ENCODE peak calls at places on chromosome 9, in eight cellular contexts. One of them, this sample, is unnamed.

GRCh38 chr9:16396389-16396788 is 474.1 kb downstream of the BNC2 start:
- DNase-seq in stomach: no peak
- DNase-seq in adrenal gland: no peak
- DNase-seq in right lobe of liver: no peak
- DNase-seq in prostate gland: no peak
- DNase-seq in transverse colon: no peak
- DNase-seq in PC-9: no peak
- DNase-seq in colonic mucosa: no peak
- DNase-seq in this sample: no peak

GRCh38 chr9:34592895-34593601 is 3.5 kb upstream of the CNTFR start:
- DNase-seq in right lobe of liver: peak; percentile 86
- DNase-seq in transverse colon: peak; percentile 56
- DNase-seq in colonic mucosa: peak; percentile 45
- DNase-seq in adrenal gland: no peak
- DNase-seq in prostate gland: peak; percentile 88
- DNase-seq in PC-9: no peak
- DNase-seq in stomach: peak; percentile 44
- DNase-seq in this sample: peak; percentile 44

GRCh38 chr9:114349713-114350480 is 20.2 kb downstream of the ORM2 start:
- DNase-seq in stomach: no peak
- DNase-seq in right lobe of liver: no peak
- DNase-seq in colonic mucosa: no peak
- DNase-seq in transverse colon: no peak
- DNase-seq in adrenal gland: no peak
- DNase-seq in PC-9: no peak
- DNase-seq in prostate gland: no peak
- DNase-seq in this sample: no peak

GRCh38 chr9:116323012-116323411 is 169.4 kb downstream of the PAPPA start:
- DNase-seq in adrenal gland: no peak
- DNase-seq in prostate gland: no peak
- DNase-seq in PC-9: no peak
- DNase-seq in right lobe of liver: no peak
- DNase-seq in transverse colon: no peak
- DNase-seq in colonic mucosa: no peak
- DNase-seq in stomach: no peak
- DNase-seq in this sample: no peak

GRCh38 chr9:95494022-95494415 is 22.8 kb downstream of the PTCH1 start:
- DNase-seq in prostate gland: no peak
- DNase-seq in transverse colon: peak; percentile 43
- DNase-seq in adrenal gland: no peak
- DNase-seq in PC-9: no peak
- DNase-seq in colonic mucosa: no peak
- DNase-seq in stomach: no peak
- DNase-seq in right lobe of liver: no peak
- DNase-seq in this sample: no peak

GRCh38 chr9:129889461-129889935 is 54.2 kb downstream of the USP20 start:
- DNase-seq in colonic mucosa: no peak
- DNase-seq in adrenal gland: no peak
- DNase-seq in stomach: no peak
- DNase-seq in transverse colon: no peak
- DNase-seq in PC-9: no peak
- DNase-seq in right lobe of liver: no peak
- DNase-seq in prostate gland: no peak
- DNase-seq in this sample: no peak

GRCh38 chr9:123028136-123028535 is 5.3 kb upstream of the GPR21 start:
- DNase-seq in PC-9: no peak
- DNase-seq in adrenal gland: no peak
- DNase-seq in stomach: no peak
- DNase-seq in prostate gland: no peak
- DNase-seq in colonic mucosa: no peak
- DNase-seq in transverse colon: no peak
- DNase-seq in right lobe of liver: no peak
- DNase-seq in this sample: no peak

GRCh38 chr9:81035171-81035570 is 654.2 kb downstream of the TLE1 start:
- DNase-seq in right lobe of liver: no peak
- DNase-seq in adrenal gland: no peak
- DNase-seq in colonic mucosa: no peak
- DNase-seq in PC-9: no peak
- DNase-seq in transverse colon: no peak
- DNase-seq in prostate gland: no peak
- DNase-seq in stomach: no peak
- DNase-seq in this sample: no peak

GRCh38 chr9:116278326-116278725 is 124.7 kb downstream of the PAPPA start:
- DNase-seq in PC-9: no peak
- DNase-seq in right lobe of liver: no peak
- DNase-seq in prostate gland: no peak
- DNase-seq in stomach: no peak
- DNase-seq in adrenal gland: no peak
- DNase-seq in transverse colon: no peak
- DNase-seq in colonic mucosa: no peak
- DNase-seq in this sample: no peak

GRCh38 chr9:114112778-114113585 is 13.9 kb upstream of the KIF12 start:
- DNase-seq in right lobe of liver: no peak
- DNase-seq in colonic mucosa: peak; percentile 64
- DNase-seq in transverse colon: peak; percentile 71
- DNase-seq in prostate gland: peak; percentile 89
- DNase-seq in stomach: peak; percentile 73
- DNase-seq in PC-9: no peak
- DNase-seq in adrenal gland: peak; percentile 65
- DNase-seq in this sample: peak; percentile 68

GRCh38 chr9:136539427-136540412 is 6.1 kb downstream of the NOTCH1 start:
- DNase-seq in adrenal gland: peak; percentile 74
- DNase-seq in prostate gland: peak; percentile 64
- DNase-seq in stomach: peak; percentile 83
- DNase-seq in transverse colon: peak; percentile 97
- DNase-seq in right lobe of liver: peak; percentile 93
- DNase-seq in PC-9: peak; percentile 88
- DNase-seq in colonic mucosa: peak; percentile 99
- DNase-seq in this sample: peak; percentile 78

GRCh38 chr9:76895186-76895585 is 10.7 kb downstream of the PRUNE2 start:
- DNase-seq in colonic mucosa: no peak
- DNase-seq in right lobe of liver: no peak
- DNase-seq in adrenal gland: no peak
- DNase-seq in PC-9: no peak
- DNase-seq in prostate gland: no peak
- DNase-seq in transverse colon: no peak
- DNase-seq in stomach: no peak
- DNase-seq in this sample: peak; percentile 21

GRCh38 chr9:71692337-71692736 is 76.0 kb downstream of the CEMIP2 start:
- DNase-seq in stomach: no peak
- DNase-seq in right lobe of liver: no peak
- DNase-seq in adrenal gland: no peak
- DNase-seq in transverse colon: no peak
- DNase-seq in PC-9: peak; percentile 61
- DNase-seq in colonic mucosa: no peak
- DNase-seq in prostate gland: no peak
- DNase-seq in this sample: no peak

GRCh38 chr9:75104607-75105006 is 16.3 kb downstream of the OSTF1 start:
- DNase-seq in adrenal gland: no peak
- DNase-seq in PC-9: no peak
- DNase-seq in stomach: no peak
- DNase-seq in prostate gland: no peak
- DNase-seq in transverse colon: no peak
- DNase-seq in colonic mucosa: no peak
- DNase-seq in right lobe of liver: no peak
- DNase-seq in this sample: no peak

GRCh38 chr9:85631809-85632208 is 109.9 kb downstream of the AGTPBP1 start:
- DNase-seq in right lobe of liver: no peak
- DNase-seq in stomach: no peak
- DNase-seq in colonic mucosa: no peak
- DNase-seq in PC-9: no peak
- DNase-seq in transverse colon: no peak
- DNase-seq in adrenal gland: no peak
- DNase-seq in prostate gland: no peak
- DNase-seq in this sample: no peak

GRCh38 chr9:71626395-71626794 is 141.9 kb downstream of the CEMIP2 start:
- DNase-seq in adrenal gland: no peak
- DNase-seq in transverse colon: no peak
- DNase-seq in colonic mucosa: no peak
- DNase-seq in stomach: no peak
- DNase-seq in PC-9: peak; percentile 60
- DNase-seq in prostate gland: no peak
- DNase-seq in right lobe of liver: no peak
- DNase-seq in this sample: no peak

GRCh38 chr9:105503873-105504272 is 54.1 kb upstream of the FKTN start:
- DNase-seq in adrenal gland: no peak
- DNase-seq in transverse colon: no peak
- DNase-seq in stomach: no peak
- DNase-seq in colonic mucosa: no peak
- DNase-seq in right lobe of liver: no peak
- DNase-seq in PC-9: peak; percentile 35
- DNase-seq in prostate gland: no peak
- DNase-seq in this sample: no peak

GRCh38 chr9:2420488-2421056 is 201.0 kb upstream of the VLDLR start:
- DNase-seq in stomach: no peak
- DNase-seq in prostate gland: no peak
- DNase-seq in adrenal gland: no peak
- DNase-seq in PC-9: no peak
- DNase-seq in right lobe of liver: no peak
- DNase-seq in colonic mucosa: no peak
- DNase-seq in transverse colon: no peak
- DNase-seq in this sample: no peak

GRCh38 chr9:34430843-34431437 is 27.4 kb downstream of the FAM219A start:
- DNase-seq in colonic mucosa: peak; percentile 32
- DNase-seq in right lobe of liver: peak; percentile 77
- DNase-seq in transverse colon: peak; percentile 17
- DNase-seq in adrenal gland: peak; percentile 73
- DNase-seq in stomach: peak; percentile 57
- DNase-seq in PC-9: peak; percentile 78
- DNase-seq in prostate gland: peak; percentile 34
- DNase-seq in this sample: no peak

GRCh38 chr9:134872482-134873231 is 8.0 kb upstream of the FCN2 start:
- DNase-seq in adrenal gland: no peak
- DNase-seq in right lobe of liver: no peak
- DNase-seq in colonic mucosa: no peak
- DNase-seq in stomach: no peak
- DNase-seq in PC-9: no peak
- DNase-seq in transverse colon: no peak
- DNase-seq in prostate gland: no peak
- DNase-seq in this sample: no peak

GRCh38 chr9:134870746-134871667 is 9.6 kb upstream of the FCN2 start:
- DNase-seq in prostate gland: no peak
- DNase-seq in colonic mucosa: no peak
- DNase-seq in transverse colon: no peak
- DNase-seq in stomach: no peak
- DNase-seq in adrenal gland: peak; percentile 13
- DNase-seq in PC-9: no peak
- DNase-seq in right lobe of liver: no peak
- DNase-seq in this sample: no peak

GRCh38 chr9:134871941-134872340 is 8.7 kb upstream of the FCN2 start:
- DNase-seq in prostate gland: no peak
- DNase-seq in right lobe of liver: no peak
- DNase-seq in stomach: no peak
- DNase-seq in PC-9: no peak
- DNase-seq in colonic mucosa: no peak
- DNase-seq in transverse colon: no peak
- DNase-seq in adrenal gland: no peak
- DNase-seq in this sample: no peak

GRCh38 chr9:134877541-134877940 is 3.1 kb upstream of the FCN2 start:
- DNase-seq in transverse colon: no peak
- DNase-seq in colonic mucosa: no peak
- DNase-seq in right lobe of liver: no peak
- DNase-seq in adrenal gland: no peak
- DNase-seq in prostate gland: no peak
- DNase-seq in PC-9: no peak
- DNase-seq in stomach: no peak
- DNase-seq in this sample: no peak

GRCh38 chr9:134875376-134875775 is 5.2 kb upstream of the FCN2 start:
- DNase-seq in stomach: no peak
- DNase-seq in right lobe of liver: no peak
- DNase-seq in transverse colon: no peak
- DNase-seq in PC-9: no peak
- DNase-seq in prostate gland: no peak
- DNase-seq in adrenal gland: no peak
- DNase-seq in colonic mucosa: no peak
- DNase-seq in this sample: no peak
- H3K27me3 ChIP-seq in stomach: no peaks in the 10 kb centered on the region
- H3K27me3 ChIP-seq in right lobe of liver: no peaks in the 10 kb centered on the region
- H3K27me3 ChIP-seq in transverse colon: no peaks in the 10 kb centered on the region
- H3K27me3 ChIP-seq in PC-9: peaks cover 71% of the 10 kb centered on the region
- H3K27me3 ChIP-seq in prostate gland: no peaks in the 10 kb centered on the region
- H3K27me3 ChIP-seq in adrenal gland: no peaks in the 10 kb centered on the region
- H3K27me3 ChIP-seq in colonic mucosa: no peaks in the 10 kb centered on the region
- H3K27me3 ChIP-seq in this sample: no peaks in the 10 kb centered on the region

DNA sequence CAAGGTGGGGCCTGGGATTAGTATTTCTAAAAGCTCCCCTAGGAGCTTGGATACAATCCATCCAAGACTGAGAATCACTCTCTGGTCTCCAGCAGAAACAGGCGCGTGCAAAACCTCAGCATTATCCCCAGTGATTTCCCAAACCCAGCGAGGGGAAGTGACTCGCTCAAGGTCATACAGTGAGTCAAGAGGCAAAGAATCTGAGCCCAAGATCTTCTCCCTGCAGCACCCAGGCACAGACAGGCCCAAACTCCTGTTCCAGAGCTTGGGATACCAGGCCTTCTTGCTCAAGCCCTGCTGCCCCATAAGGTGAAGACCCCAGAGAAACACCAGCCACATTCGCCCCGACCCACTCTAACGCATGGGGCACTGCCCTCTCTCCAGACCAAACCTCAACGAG is 33.2 kb downstream of the SHB start:
- DNase-seq in PC-9: peak; percentile 71
- DNase-seq in adrenal gland: no peak
- DNase-seq in prostate gland: no peak
- DNase-seq in transverse colon: no peak
- DNase-seq in stomach: no peak
- DNase-seq in right lobe of liver: no peak
- DNase-seq in colonic mucosa: no peak
- DNase-seq in this sample: no peak
- H3K4me1 ChIP-seq in PC-9: peaks cover 99% of the 10 kb centered on the region
- H3K4me1 ChIP-seq in adrenal gland: peaks cover 58% of the 10 kb centered on the region
- H3K4me1 ChIP-seq in prostate gland: peaks cover 27% of the 10 kb centered on the region
- H3K4me1 ChIP-seq in transverse colon: peaks cover 68% of the 10 kb centered on the region
- H3K4me1 ChIP-seq in stomach: peaks cover 42% of the 10 kb centered on the region
- H3K4me1 ChIP-seq in right lobe of liver: peaks cover 41% of the 10 kb centered on the region
- H3K4me1 ChIP-seq in colonic mucosa: peaks cover 27% of the 10 kb centered on the region
- H3K4me1 ChIP-seq in this sample: peaks cover 36% of the 10 kb centered on the region

GRCh38 chr9:83231039-83231438 is 168.1 kb upstream of the RASEF start:
- DNase-seq in right lobe of liver: no peak
- DNase-seq in PC-9: no peak
- DNase-seq in colonic mucosa: no peak
- DNase-seq in prostate gland: no peak
- DNase-seq in stomach: no peak
- DNase-seq in adrenal gland: no peak
- DNase-seq in transverse colon: no peak
- DNase-seq in this sample: no peak
- TF ChIP-seq CTCF in right lobe of liver: no peak
- TF ChIP-seq CTCF in PC-9: no peak
- TF ChIP-seq CTCF in colonic mucosa: no peak
- TF ChIP-seq CTCF in prostate gland: no peak
- TF ChIP-seq CTCF in stomach: no peak
- TF ChIP-seq CTCF in adrenal gland: no peak
- TF ChIP-seq CTCF in transverse colon: no peak
- TF ChIP-seq CTCF in this sample: no peak

DNA sequence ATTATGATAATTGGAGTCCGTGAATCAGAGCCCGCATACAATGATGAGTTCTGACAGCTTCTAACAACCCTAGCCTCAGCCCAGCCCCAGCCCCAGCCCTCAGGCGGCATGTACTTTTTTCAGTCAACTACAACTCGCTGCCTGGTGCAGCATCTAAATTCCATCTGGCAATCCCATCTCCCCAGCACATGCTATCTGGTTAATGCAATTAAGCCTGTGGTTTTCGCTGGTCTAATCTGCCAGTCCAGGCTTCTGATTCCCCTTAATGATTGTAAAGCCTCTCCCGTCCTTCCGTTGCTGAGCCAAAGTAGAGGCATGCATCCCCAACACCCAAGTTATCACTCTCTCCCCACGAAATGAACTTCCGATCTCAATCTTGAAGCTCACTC is 903 bp downstream of the ELAVL2 start:
- DNase-seq in colonic mucosa: no peak
- DNase-seq in transverse colon: no peak
- DNase-seq in adrenal gland: no peak
- DNase-seq in PC-9: no peak
- DNase-seq in stomach: no peak
- DNase-seq in right lobe of liver: no peak
- DNase-seq in prostate gland: no peak
- DNase-seq in this sample: no peak
- H3K27me3 ChIP-seq in colonic mucosa: peaks cover 46% of the 10 kb centered on the region
- H3K27me3 ChIP-seq in transverse colon: peaks cover 99% of the 10 kb centered on the region
- H3K27me3 ChIP-seq in adrenal gland: peaks cover 31% of the 10 kb centered on the region
- H3K27me3 ChIP-seq in PC-9: peaks cover 6% of the 10 kb centered on the region
- H3K27me3 ChIP-seq in stomach: peaks cover 75% of the 10 kb centered on the region
- H3K27me3 ChIP-seq in right lobe of liver: peaks cover 40% of the 10 kb centered on the region
- H3K27me3 ChIP-seq in prostate gland: peaks cover 43% of the 10 kb centered on the region
- H3K27me3 ChIP-seq in this sample: peaks cover 7% of the 10 kb centered on the region